ENCODE peak calls at places on chromosomes 6 and 20, in four cellular contexts. W, Y, P and Z are unnamed samples.

GRCh38 chr20:58192567-58192966 is 35.9 kb downstream of the ANKRD60 start:
- DNase-seq in W (no peak), Y (no peak), P (no peak), Z (no peak)

GRCh38 chr6:50822078-50822476 is 3.4 kb downstream of the TFAP2B start:
- DNase-seq in W (no peak), Y (no peak), P (no peak), Z (peak)

GRCh38 chr6:8953310-8953709 is 518.0 kb upstream of the SLC35B3 start:
- DNase-seq in W (no peak), Y (no peak), P (no peak), Z (no peak)

GRCh38 chr6:80003841-80004198 is 629 bp upstream of the TTK start:
- DNase-seq in W (peak), Y (no peak), P (no peak), Z (no peak)

GRCh38 chr6:112195166-112195565 is 59.2 kb downstream of the LAMA4 start:
- DNase-seq in W (no peak), Y (no peak), P (no peak), Z (no peak)

GRCh38 chr6:109237986-109238329 is 142.7 kb downstream of the CEP57L1 start:
- DNase-seq in W (no peak), Y (no peak), P (no peak), Z (no peak)

GRCh38 chr20:41786158-41786557 is 168.0 kb upstream of the CHD6 start:
- DNase-seq in W (no peak), Y (no peak), P (no peak), Z (no peak)

GRCh38 chr6:8084586-8084985 is 17.8 kb downstream of the EEF1E1 start:
- DNase-seq in W (no peak), Y (no peak), P (no peak), Z (no peak)

GRCh38 chr6:89021629-89022028 is 58.2 kb upstream of the RNGTT start:
- DNase-seq in W (no peak), Y (no peak), P (no peak), Z (peak)

GRCh38 chr6:114955363-114955762 is 612.5 kb upstream of the HS3ST5 start:
- DNase-seq in W (no peak), Y (no peak), P (no peak), Z (no peak)

GRCh38 chr6:158383057-158383456 is 70.8 kb downstream of the TULP4 start:
- DNase-seq in W (no peak), Y (no peak), P (no peak), Z (no peak)

GRCh38 chr20:47792021-47792618 is 6.8 kb upstream of the SULF2 start:
- DNase-seq in W (peak), Y (peak), P (no peak), Z (no peak)

GRCh38 chr6:150072201-150072600 is 3.3 kb upstream of the ULBP3 start:
- DNase-seq in W (peak), Y (peak), P (no peak), Z (peak)

GRCh38 chr6:112372213-112372806 is 25.2 kb downstream of the RFPL4B start:
- DNase-seq in W (no peak), Y (no peak), P (no peak), Z (peak)

GRCh38 chr6:17289491-17290106 is 8.4 kb downstream of the RBM24 start:
- DNase-seq in W (peak), Y (no peak), P (no peak), Z (peak)

GRCh38 chr20:13788167-13788834 is 3.5 kb downstream of the NDUFAF5 start:
- DNase-seq in W (peak), Y (peak), P (no peak), Z (peak)

GRCh38 chr20:62121776-62122658 is at the start of gene LSM14B:
- DNase-seq in W (peak), Y (peak), P (peak), Z (peak)

GRCh38 chr6:21942910-21943309 is 349.4 kb downstream of the SOX4 start:
- DNase-seq in W (no peak), Y (no peak), P (no peak), Z (no peak)